ENCODE peak calls at places on chromosome 3, in seven cellular contexts. U is transverse colon, L is GM23338, O is Panc1, J is HepG2, R is prostate gland, A is HL-60. K is an unnamed sample.

GRCh38 chr3:44762170-44762677 is 630 bp downstream of the KIF15 start:
- DNase-seq in O (peak), J (no peak), U (no peak), A (peak), L (no peak), R (no peak), K (no peak)

GRCh38 chr3:191848818-191849217 is 387.9 kb downstream of the PYDC2 start:
- DNase-seq in J (no peak), O (no peak), U (no peak), L (no peak), R (no peak), A (no peak), K (no peak)

GRCh38 chr3:99471353-99472323 is 166.8 kb upstream of the COL8A1 start:
- DNase-seq in O (no peak), U (no peak), A (no peak), L (no peak), R (no peak), J (no peak), K (no peak)

GRCh38 chr3:66372681-66373350 is 128.0 kb downstream of the LRIG1 start:
- DNase-seq in A (no peak), U (peak), J (peak), O (no peak), L (peak), R (no peak), K (no peak)

GRCh38 chr3:134013280-134013679 is 16.4 kb downstream of the SLCO2A1 start:
- DNase-seq in L (no peak), J (no peak), U (no peak), R (no peak), O (no peak), A (no peak), K (no peak)

GRCh38 chr3:98188553-98188952 is 22.1 kb downstream of the OR5H15 start:
- DNase-seq in J (peak), U (no peak), L (peak), A (peak), O (no peak), R (no peak), K (no peak)

GRCh38 chr3:186784820-186785516 is 1.6 kb downstream of the EIF4A2 start:
- DNase-seq in J (no peak), R (no peak), O (no peak), A (no peak), U (no peak), L (no peak), K (no peak)

GRCh38 chr3:56851966-56852884 is 50.5 kb upstream of the ARHGEF3 start:
- DNase-seq in J (no peak), U (no peak), L (no peak), R (no peak), O (no peak), A (no peak), K (no peak)

GRCh38 chr3:120673116-120673515 is 8.9 kb downstream of the HGD start:
- DNase-seq in J (no peak), O (no peak), L (no peak), R (no peak), A (no peak), U (no peak), K (no peak)

GRCh38 chr3:192169332-192169915 is 557.9 kb downstream of the FGF12 start:
- DNase-seq in O (no peak), A (no peak), U (no peak), L (no peak), R (no peak), J (no peak), K (no peak)

GRCh38 chr3:163779396-163780344 is 1298.6 kb downstream of the SI start:
- DNase-seq in A (no peak), J (peak), U (no peak), R (no peak), O (no peak), L (peak), K (no peak)

GRCh38 chr3:56928379-56929068 is 126.8 kb upstream of the ARHGEF3 start:
- DNase-seq in J (peak), A (peak), L (peak), U (no peak), O (no peak), R (no peak), K (no peak)

GRCh38 chr3:53129344-53129743 is 891 bp downstream of the RFT1 start:
- DNase-seq in J (no peak), U (no peak), R (no peak), O (no peak), A (no peak), L (no peak), K (no peak)

GRCh38 chr3:53132347-53132746 is 2.1 kb upstream of the RFT1 start:
- DNase-seq in O (no peak), R (no peak), J (peak), A (no peak), L (no peak), U (peak), K (no peak)

GRCh38 chr3:53126646-53127045 is 3.6 kb downstream of the RFT1 start:
- DNase-seq in L (no peak), R (no peak), O (no peak), U (no peak), A (no peak), J (no peak), K (no peak)

GRCh38 chr3:53131136-53131495 is 881 bp upstream of the RFT1 start:
- DNase-seq in A (no peak), U (no peak), R (no peak), L (no peak), J (peak), O (no peak), K (no peak)

DNA sequence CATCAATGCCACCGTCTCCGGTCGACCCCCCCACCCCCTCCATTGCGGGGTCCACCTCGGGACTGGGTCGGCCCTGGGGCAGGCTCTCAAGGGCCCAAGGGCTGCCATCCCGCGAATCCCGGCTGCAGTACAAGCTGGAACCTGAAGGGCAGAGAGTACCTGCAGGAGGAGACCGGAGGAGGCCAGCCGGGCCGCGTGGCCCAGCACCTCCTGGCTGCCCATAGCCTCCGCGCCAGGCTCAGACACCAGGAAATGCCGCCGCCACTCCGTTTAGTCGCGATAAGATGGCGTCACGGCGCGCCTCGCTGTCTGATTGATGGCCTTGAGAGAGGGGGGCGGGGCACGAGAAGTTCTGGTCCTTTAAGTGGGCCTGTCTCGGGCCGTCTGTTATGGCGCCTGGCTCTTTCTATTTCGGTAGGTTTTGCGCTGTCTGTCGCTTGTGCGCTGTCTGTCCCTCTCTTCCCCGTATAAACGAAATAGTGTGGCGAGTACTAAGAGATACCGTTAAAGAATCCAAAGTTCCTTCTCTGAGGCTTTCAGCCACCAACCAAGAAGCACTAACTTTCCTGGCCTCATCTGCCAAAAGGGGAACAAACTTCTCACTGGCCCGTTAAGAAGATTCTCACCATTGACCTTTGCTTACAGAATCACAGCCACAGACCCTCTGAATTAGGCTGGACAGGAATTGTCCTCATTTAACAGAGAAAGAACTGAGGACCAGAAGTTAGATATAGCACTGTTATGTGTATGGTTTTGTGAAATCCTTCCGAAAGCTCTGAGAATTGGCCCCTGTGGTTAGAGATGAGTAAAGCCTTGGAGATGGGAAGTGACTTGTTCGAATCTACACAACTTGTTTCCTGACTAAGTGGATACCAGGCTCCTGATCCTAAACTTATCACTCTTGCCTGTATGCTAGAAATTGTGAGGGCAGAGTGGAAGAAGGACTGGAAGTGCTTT is at the start of gene RFT1:
- DNase-seq in J (peak), O (no peak), L (peak), R (peak), U (peak), A (peak), K (peak)
- TF ChIP-seq CTCF in J (no peak), O (no peak), L (peak), R (no peak), U (peak), A (no peak), K (peak)

GRCh38 chr3:183764854-183765731 is 60.3 kb downstream of the MAP6D1 start:
- DNase-seq in L (no peak), R (peak), J (no peak), U (peak), O (no peak), A (no peak), K (no peak)
- TF ChIP-seq POLR2AphosphoS5 in L (no peak), R (peak), J (no peak), U (peak), O (no peak), A (no peak), K (no peak)

GRCh38 chr3:65118912-65119499 is 431.2 kb upstream of the ADAMTS9 start:
- DNase-seq in R (no peak), U (no peak), A (no peak), O (no peak), L (no peak), J (no peak), K (no peak)
- H3K4me3 ChIP-seq in R (no peak), U (no peak), A (no peak), O (no peak), L (no peak), J (no peak), K (no peak)

GRCh38 chr3:171160326-171160725 is 133.8 kb upstream of the SLC2A2 start:
- DNase-seq in R (no peak), O (no peak), U (no peak), J (no peak), L (no peak), A (no peak), K (no peak)

GRCh38 chr3:171165499-171165921 is 139.0 kb upstream of the SLC2A2 start:
- DNase-seq in O (no peak), R (no peak), L (peak), U (no peak), J (no peak), A (no peak), K (no peak)

GRCh38 chr3:171165986-171166385 is 139.5 kb upstream of the SLC2A2 start:
- DNase-seq in A (no peak), J (no peak), O (no peak), U (no peak), R (no peak), L (no peak), K (no peak)

GRCh38 chr3:171163724-171164465 is 137.4 kb upstream of the SLC2A2 start:
- DNase-seq in J (no peak), U (no peak), L (no peak), A (no peak), R (no peak), O (no peak), K (no peak)

DNA sequence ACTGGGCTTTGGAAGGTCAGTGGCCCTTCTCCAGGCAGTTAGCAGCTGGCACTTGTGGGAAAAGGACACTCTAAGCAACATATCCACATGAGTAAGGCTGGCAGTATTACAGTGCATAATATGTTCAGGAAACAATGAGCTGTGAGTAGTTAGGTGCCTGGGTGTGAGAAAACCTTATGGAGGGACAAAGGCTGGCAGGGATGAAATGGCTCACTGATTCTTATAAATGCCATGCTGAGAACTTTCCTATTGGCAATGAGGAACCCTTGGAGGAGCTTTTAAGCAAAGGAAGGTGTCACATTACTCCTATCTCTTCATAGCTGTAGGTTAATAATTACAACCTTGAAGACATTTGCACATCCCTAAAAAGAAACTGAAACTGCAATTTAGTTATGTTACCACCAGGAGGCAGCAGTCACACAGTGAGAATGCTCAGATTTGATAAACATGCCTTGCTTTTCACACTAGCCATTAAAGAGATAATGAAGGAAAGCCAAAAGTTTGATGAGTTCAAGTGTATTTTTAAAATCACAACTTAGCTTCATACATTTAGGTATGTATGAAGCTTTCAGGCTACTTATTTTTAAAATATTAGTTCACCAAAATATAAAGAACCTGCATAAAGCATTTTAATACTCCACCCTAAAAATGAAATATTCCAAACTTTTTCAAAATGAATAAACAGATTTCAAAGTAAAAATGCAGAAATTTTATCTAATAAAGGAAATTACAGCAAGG is 136.6 kb upstream of the SLC2A2 start:
- DNase-seq in R (no peak), U (no peak), L (peak), O (no peak), J (no peak), A (peak), K (no peak)
- TF ChIP-seq CTCF in R (peak), U (peak), L (peak), O (peak), J (peak), A (peak), K (peak)

DNA sequence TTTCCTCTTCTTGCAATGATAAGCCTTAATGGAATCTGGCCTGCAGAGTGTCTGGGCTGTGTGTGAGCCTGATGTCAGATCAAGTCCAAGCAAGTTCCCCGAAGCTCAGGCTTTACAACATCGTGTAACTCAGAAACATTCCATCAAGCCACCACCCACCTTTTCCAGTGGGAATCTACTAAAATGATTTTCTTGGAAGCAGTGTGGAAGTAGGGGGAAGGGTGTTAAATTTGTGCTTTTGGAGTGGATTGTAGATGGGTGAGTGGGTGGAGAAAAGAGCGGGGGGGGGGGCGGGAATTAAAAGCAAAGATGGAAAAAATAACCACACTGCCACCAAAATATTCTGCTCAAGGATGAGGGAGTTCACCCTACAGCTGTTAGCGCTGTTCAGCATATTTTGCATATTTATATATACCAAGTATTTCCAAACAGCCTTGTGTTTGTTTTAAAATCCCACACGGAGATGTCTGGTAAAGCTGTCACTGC is 53.6 kb downstream of the VGLL3 start:
- DNase-seq in R (no peak), J (no peak), U (no peak), A (no peak), L (no peak), O (no peak), K (no peak)
- TF ChIP-seq POLR2AphosphoS5 in R (no peak), J (no peak), U (no peak), A (no peak), L (no peak), O (no peak), K (no peak)

GRCh38 chr3:33171580-33171979 is 47.0 kb downstream of the SUSD5 start:
- DNase-seq in L (no peak), R (no peak), U (no peak), J (no peak), O (no peak), A (no peak), K (no peak)
- H3K4me3 ChIP-seq in L (no peak), R (no peak), U (no peak), J (no peak), O (no peak), A (no peak), K (no peak)

GRCh38 chr3:170483485-170484262 is 65.0 kb downstream of the CLDN11 start:
- DNase-seq in A (peak), U (no peak), O (no peak), R (no peak), J (peak), L (peak), K (no peak)
- TF ChIP-seq CTCF in A (no peak), U (no peak), O (no peak), R (no peak), J (peak), L (peak), K (no peak)

GRCh38 chr3:150556792-150557191 is 10.2 kb downstream of the EIF2A start:
- DNase-seq in U (no peak), O (no peak), L (no peak), J (no peak), A (no peak), R (no peak), K (no peak)
- TF ChIP-seq POLR2AphosphoS5 in U (no peak), O (no peak), L (no peak), J (no peak), A (no peak), R (no peak), K (no peak)

GRCh38 chr3:73624363-73625123 is at the start of gene PDZRN3:
- DNase-seq in U (peak), L (peak), O (no peak), J (no peak), A (no peak), R (peak), K (peak)

GRCh38 chr3:73623316-73623715 is 1.4 kb downstream of the PDZRN3 start:
- DNase-seq in A (no peak), R (no peak), O (no peak), J (no peak), L (no peak), U (no peak), K (no peak)

GRCh38 chr3:73623996-73624362 is 762 bp downstream of the PDZRN3 start:
- DNase-seq in R (peak), J (no peak), O (no peak), L (peak), A (no peak), U (peak), K (no peak)

GRCh38 chr3:73622135-73622534 is 2.6 kb downstream of the PDZRN3 start:
- DNase-seq in A (no peak), J (peak), L (peak), U (peak), R (peak), O (no peak), K (peak)

GRCh38 chr3:73625124-73625665 is 454 bp upstream of the PDZRN3 start:
- DNase-seq in L (peak), U (no peak), J (no peak), A (no peak), R (peak), O (no peak), K (peak)
- H3K4me3 ChIP-seq in L (peak), U (peak), J (no peak), A (no peak), R (peak), O (peak), K (peak)